ENCODE peak calls at places on chromosomes 7 and 10, in ten cellular contexts. One of them, this sample, is unnamed.
A peak's percentile ranks its signal among the peaks of the same experiment; 100 is the strongest.

GRCh38 chr10:126242352-126243260 is 145.7 kb downstream of the ADAM12 start:
- DNase-seq in CD14-positive monocyte: no peak
- DNase-seq in nephron progenitor cell: no peak
- DNase-seq in Calu3: no peak
- DNase-seq in AG09319: peak; percentile 67
- DNase-seq in body of pancreas: no peak
- DNase-seq in astrocyte of the cerebellum: no peak
- DNase-seq in esophagus squamous epithelium: no peak
- DNase-seq in glutamatergic neuron: peak; percentile 57
- DNase-seq in cardiac muscle cell: no peak
- DNase-seq in this sample: no peak

GRCh38 chr7:2018786-2019692 is 213.7 kb downstream of the MAD1L1 start:
- DNase-seq in astrocyte of the cerebellum: peak; percentile 24
- DNase-seq in cardiac muscle cell: peak; percentile 15
- DNase-seq in AG09319: peak; percentile 69
- DNase-seq in glutamatergic neuron: no peak
- DNase-seq in nephron progenitor cell: no peak
- DNase-seq in body of pancreas: no peak
- DNase-seq in CD14-positive monocyte: peak; percentile 85
- DNase-seq in esophagus squamous epithelium: no peak
- DNase-seq in Calu3: no peak
- DNase-seq in this sample: no peak

GRCh38 chr10:9253121-9253520 is 1198.6 kb downstream of the GATA3 start:
- DNase-seq in body of pancreas: no peak
- DNase-seq in glutamatergic neuron: no peak
- DNase-seq in cardiac muscle cell: no peak
- DNase-seq in esophagus squamous epithelium: no peak
- DNase-seq in Calu3: no peak
- DNase-seq in AG09319: peak; percentile 16
- DNase-seq in astrocyte of the cerebellum: peak; percentile 36
- DNase-seq in CD14-positive monocyte: no peak
- DNase-seq in nephron progenitor cell: no peak
- DNase-seq in this sample: no peak

GRCh38 chr7:130910949-130911944 is 177.2 kb upstream of the KLF14 start:
- DNase-seq in CD14-positive monocyte: no peak
- DNase-seq in body of pancreas: no peak
- DNase-seq in glutamatergic neuron: no peak
- DNase-seq in Calu3: no peak
- DNase-seq in AG09319: no peak
- DNase-seq in astrocyte of the cerebellum: no peak
- DNase-seq in cardiac muscle cell: no peak
- DNase-seq in nephron progenitor cell: no peak
- DNase-seq in esophagus squamous epithelium: no peak
- DNase-seq in this sample: no peak

GRCh38 chr10:131907679-131908078 is 6.9 kb downstream of the PPP2R2D start:
- DNase-seq in esophagus squamous epithelium: no peak
- DNase-seq in body of pancreas: no peak
- DNase-seq in nephron progenitor cell: no peak
- DNase-seq in cardiac muscle cell: no peak
- DNase-seq in glutamatergic neuron: no peak
- DNase-seq in astrocyte of the cerebellum: no peak
- DNase-seq in AG09319: no peak
- DNase-seq in CD14-positive monocyte: no peak
- DNase-seq in Calu3: no peak
- DNase-seq in this sample: no peak

GRCh38 chr10:77163670-77164348 is 473.8 kb downstream of the KCNMA1 start:
- DNase-seq in cardiac muscle cell: peak; percentile 30
- DNase-seq in nephron progenitor cell: peak; percentile 28
- DNase-seq in body of pancreas: no peak
- DNase-seq in astrocyte of the cerebellum: peak; percentile 74
- DNase-seq in esophagus squamous epithelium: no peak
- DNase-seq in CD14-positive monocyte: peak; percentile 53
- DNase-seq in glutamatergic neuron: peak; percentile 39
- DNase-seq in AG09319: peak; percentile 75
- DNase-seq in Calu3: no peak
- DNase-seq in this sample: no peak

GRCh38 chr7:143882020-143882610 is 19.9 kb downstream of the TCAF1 start:
- DNase-seq in CD14-positive monocyte: no peak
- DNase-seq in esophagus squamous epithelium: no peak
- DNase-seq in AG09319: no peak
- DNase-seq in cardiac muscle cell: peak; percentile 89
- DNase-seq in nephron progenitor cell: peak; percentile 70
- DNase-seq in glutamatergic neuron: peak; percentile 88
- DNase-seq in body of pancreas: no peak
- DNase-seq in Calu3: no peak
- DNase-seq in astrocyte of the cerebellum: peak; percentile 36
- DNase-seq in this sample: peak; percentile 25

GRCh38 chr10:52472406-52473146 is 158.5 kb downstream of the DKK1 start:
- DNase-seq in Calu3: no peak
- DNase-seq in esophagus squamous epithelium: no peak
- DNase-seq in astrocyte of the cerebellum: no peak
- DNase-seq in cardiac muscle cell: no peak
- DNase-seq in AG09319: no peak
- DNase-seq in body of pancreas: no peak
- DNase-seq in nephron progenitor cell: no peak
- DNase-seq in CD14-positive monocyte: no peak
- DNase-seq in glutamatergic neuron: no peak
- DNase-seq in this sample: no peak

GRCh38 chr10:120689766-120690539 is 161.2 kb upstream of the WDR11 start:
- DNase-seq in body of pancreas: no peak
- DNase-seq in esophagus squamous epithelium: no peak
- DNase-seq in cardiac muscle cell: no peak
- DNase-seq in Calu3: no peak
- DNase-seq in CD14-positive monocyte: no peak
- DNase-seq in glutamatergic neuron: no peak
- DNase-seq in astrocyte of the cerebellum: no peak
- DNase-seq in nephron progenitor cell: no peak
- DNase-seq in AG09319: no peak
- DNase-seq in this sample: no peak

GRCh38 chr10:79182763-79183467 is 114.1 kb downstream of the ZMIZ1 start:
- DNase-seq in AG09319: no peak
- DNase-seq in astrocyte of the cerebellum: no peak
- DNase-seq in glutamatergic neuron: no peak
- DNase-seq in esophagus squamous epithelium: no peak
- DNase-seq in cardiac muscle cell: no peak
- DNase-seq in Calu3: no peak
- DNase-seq in CD14-positive monocyte: no peak
- DNase-seq in body of pancreas: no peak
- DNase-seq in nephron progenitor cell: no peak
- DNase-seq in this sample: no peak

GRCh38 chr10:20256969-20257368 is 440.7 kb downstream of the PLXDC2 start:
- DNase-seq in nephron progenitor cell: no peak
- DNase-seq in body of pancreas: no peak
- DNase-seq in AG09319: no peak
- DNase-seq in Calu3: no peak
- DNase-seq in CD14-positive monocyte: no peak
- DNase-seq in cardiac muscle cell: no peak
- DNase-seq in astrocyte of the cerebellum: no peak
- DNase-seq in glutamatergic neuron: no peak
- DNase-seq in esophagus squamous epithelium: no peak
- DNase-seq in this sample: no peak

GRCh38 chr10:4119107-4119506 is 334.1 kb upstream of the KLF6 start:
- DNase-seq in esophagus squamous epithelium: no peak
- DNase-seq in body of pancreas: no peak
- DNase-seq in nephron progenitor cell: no peak
- DNase-seq in Calu3: no peak
- DNase-seq in CD14-positive monocyte: no peak
- DNase-seq in cardiac muscle cell: no peak
- DNase-seq in glutamatergic neuron: no peak
- DNase-seq in astrocyte of the cerebellum: no peak
- DNase-seq in AG09319: no peak
- DNase-seq in this sample: no peak

GRCh38 chr10:91000985-91001384 is 80.1 kb upstream of the ANKRD1 start:
- DNase-seq in cardiac muscle cell: no peak
- DNase-seq in nephron progenitor cell: no peak
- DNase-seq in CD14-positive monocyte: no peak
- DNase-seq in body of pancreas: no peak
- DNase-seq in esophagus squamous epithelium: no peak
- DNase-seq in Calu3: no peak
- DNase-seq in AG09319: no peak
- DNase-seq in astrocyte of the cerebellum: no peak
- DNase-seq in glutamatergic neuron: no peak
- DNase-seq in this sample: no peak

GRCh38 chr10:93447019-93447418 is 35.1 kb downstream of the MYOF start:
- DNase-seq in glutamatergic neuron: no peak
- DNase-seq in esophagus squamous epithelium: no peak
- DNase-seq in nephron progenitor cell: no peak
- DNase-seq in body of pancreas: no peak
- DNase-seq in cardiac muscle cell: no peak
- DNase-seq in astrocyte of the cerebellum: no peak
- DNase-seq in Calu3: no peak
- DNase-seq in CD14-positive monocyte: no peak
- DNase-seq in AG09319: no peak
- DNase-seq in this sample: no peak

GRCh38 chr7:90276033-90276728 is 31.2 kb downstream of the CFAP69 start:
- DNase-seq in cardiac muscle cell: no peak
- DNase-seq in CD14-positive monocyte: no peak
- DNase-seq in body of pancreas: no peak
- DNase-seq in esophagus squamous epithelium: no peak
- DNase-seq in astrocyte of the cerebellum: no peak
- DNase-seq in glutamatergic neuron: no peak
- DNase-seq in nephron progenitor cell: no peak
- DNase-seq in Calu3: no peak
- DNase-seq in AG09319: no peak
- DNase-seq in this sample: no peak

DNA sequence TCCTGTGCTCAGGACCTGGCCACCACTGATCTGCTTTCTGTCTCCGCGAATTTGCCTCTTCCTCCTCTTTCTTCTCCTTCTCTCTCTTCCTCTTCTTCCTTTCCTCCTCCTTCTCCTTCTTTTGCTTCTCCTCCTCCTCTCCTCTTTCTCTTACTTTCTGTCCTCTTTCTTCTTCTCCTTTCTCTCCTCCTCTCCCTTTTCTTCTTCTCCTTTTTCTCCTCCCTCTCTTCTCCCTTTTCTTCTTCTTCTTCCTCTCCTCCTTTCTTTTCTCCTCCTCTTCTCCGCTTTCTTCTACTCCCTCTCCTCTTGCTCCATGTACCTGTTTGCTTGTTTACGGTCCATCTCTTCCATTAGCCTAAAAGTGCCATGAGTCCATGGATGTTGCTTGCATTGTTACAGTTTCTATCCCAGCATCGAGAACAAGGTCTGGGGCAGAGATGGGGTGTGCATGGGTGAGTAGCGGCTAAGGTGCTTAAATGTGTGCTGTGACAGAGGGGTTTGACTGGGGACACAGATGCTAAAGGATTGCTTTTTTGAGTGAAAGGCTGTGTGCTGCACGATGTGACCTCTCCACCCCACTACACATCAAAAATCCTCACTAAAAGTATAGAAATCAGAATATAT is 7.7 kb downstream of the SH2D4B start:
- DNase-seq in astrocyte of the cerebellum: no peak
- DNase-seq in AG09319: no peak
- DNase-seq in nephron progenitor cell: no peak
- DNase-seq in Calu3: no peak
- DNase-seq in esophagus squamous epithelium: no peak
- DNase-seq in glutamatergic neuron: no peak
- DNase-seq in CD14-positive monocyte: no peak
- DNase-seq in cardiac muscle cell: no peak
- DNase-seq in body of pancreas: no peak
- DNase-seq in this sample: no peak
- TF ChIP-seq CTCF in astrocyte of the cerebellum: no peak
- TF ChIP-seq CTCF in AG09319: no peak
- TF ChIP-seq CTCF in nephron progenitor cell: no peak
- TF ChIP-seq CTCF in Calu3: no peak
- TF ChIP-seq CTCF in esophagus squamous epithelium: no peak
- TF ChIP-seq CTCF in glutamatergic neuron: no peak
- TF ChIP-seq CTCF in CD14-positive monocyte: no peak
- TF ChIP-seq CTCF in cardiac muscle cell: no peak
- TF ChIP-seq CTCF in body of pancreas: no peak
- TF ChIP-seq CTCF in this sample: no peak

DNA sequence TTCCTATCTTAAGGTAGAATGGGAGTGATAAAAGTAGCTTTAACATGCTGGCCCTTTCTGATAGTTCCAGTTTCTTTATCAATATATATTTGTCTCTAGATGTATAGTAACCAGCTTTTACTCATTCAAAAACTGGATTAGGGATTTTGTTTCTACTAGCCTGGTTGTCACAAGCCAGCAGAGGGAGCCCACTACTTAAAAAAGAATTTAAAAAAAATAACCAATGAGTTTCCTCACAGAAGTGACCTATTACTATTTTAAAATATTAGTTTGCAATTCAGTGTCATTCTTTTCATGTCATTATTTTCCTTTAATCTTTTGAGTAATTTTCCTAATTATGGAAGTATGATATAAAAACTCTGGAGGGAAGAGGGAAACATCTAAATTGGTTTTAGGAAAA is 142.1 kb downstream of the PHTF2 start:
- DNase-seq in nephron progenitor cell: no peak
- DNase-seq in esophagus squamous epithelium: no peak
- DNase-seq in cardiac muscle cell: peak; percentile 48
- DNase-seq in Calu3: peak; percentile 7
- DNase-seq in AG09319: peak; percentile 10
- DNase-seq in glutamatergic neuron: no peak
- DNase-seq in body of pancreas: peak; percentile 18
- DNase-seq in astrocyte of the cerebellum: peak; percentile 23
- DNase-seq in CD14-positive monocyte: no peak
- DNase-seq in this sample: peak; percentile 52
- TF ChIP-seq CTCF in nephron progenitor cell: peak; percentile 69
- TF ChIP-seq CTCF in esophagus squamous epithelium: peak; percentile 45
- TF ChIP-seq CTCF in cardiac muscle cell: peak; percentile 75
- TF ChIP-seq CTCF in Calu3: no peak
- TF ChIP-seq CTCF in AG09319: peak; percentile 74
- TF ChIP-seq CTCF in glutamatergic neuron: peak; percentile 59
- TF ChIP-seq CTCF in body of pancreas: peak; percentile 48
- TF ChIP-seq CTCF in astrocyte of the cerebellum: peak; percentile 73
- TF ChIP-seq CTCF in CD14-positive monocyte: peak; percentile 52
- TF ChIP-seq CTCF in this sample: peak; percentile 48

GRCh38 chr7:12067156-12067831 is 143.8 kb upstream of the TMEM106B start:
- DNase-seq in nephron progenitor cell: peak; percentile 62
- DNase-seq in body of pancreas: peak; percentile 64
- DNase-seq in glutamatergic neuron: peak; percentile 63
- DNase-seq in astrocyte of the cerebellum: peak; percentile 59
- DNase-seq in Calu3: peak; percentile 89
- DNase-seq in esophagus squamous epithelium: no peak
- DNase-seq in CD14-positive monocyte: no peak
- DNase-seq in AG09319: peak; percentile 8
- DNase-seq in cardiac muscle cell: peak; percentile 71
- DNase-seq in this sample: peak; percentile 18
- TF ChIP-seq CTCF in nephron progenitor cell: peak; percentile 67
- TF ChIP-seq CTCF in body of pancreas: peak; percentile 79
- TF ChIP-seq CTCF in glutamatergic neuron: peak; percentile 69
- TF ChIP-seq CTCF in astrocyte of the cerebellum: peak; percentile 87
- TF ChIP-seq CTCF in Calu3: peak; percentile 85
- TF ChIP-seq CTCF in esophagus squamous epithelium: peak; percentile 39
- TF ChIP-seq CTCF in CD14-positive monocyte: peak; percentile 34
- TF ChIP-seq CTCF in AG09319: peak; percentile 63
- TF ChIP-seq CTCF in cardiac muscle cell: peak; percentile 71
- TF ChIP-seq CTCF in this sample: peak; percentile 71

DNA sequence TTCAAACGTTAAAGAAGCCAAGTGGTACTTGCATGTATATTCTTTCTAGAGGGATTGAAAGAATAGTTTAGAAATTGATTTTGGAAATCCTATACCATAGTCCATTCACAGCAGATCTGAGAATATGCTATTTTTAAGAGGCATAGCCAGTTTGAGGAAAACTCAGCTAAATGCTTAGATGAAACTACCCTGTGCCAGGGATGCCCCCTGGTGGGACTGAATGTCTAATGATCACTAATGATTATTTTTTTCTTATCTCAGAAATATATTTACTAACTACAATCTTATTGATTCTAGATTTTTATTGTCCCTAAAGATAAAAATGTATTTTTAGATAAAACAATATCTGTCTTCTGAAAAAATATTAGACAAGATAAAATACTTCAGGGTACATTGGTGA is 844.9 kb upstream of the PHF14 start:
- DNase-seq in CD14-positive monocyte: no peak
- DNase-seq in esophagus squamous epithelium: no peak
- DNase-seq in body of pancreas: peak; percentile 13
- DNase-seq in Calu3: peak; percentile 56
- DNase-seq in AG09319: no peak
- DNase-seq in astrocyte of the cerebellum: no peak
- DNase-seq in nephron progenitor cell: peak; percentile 12
- DNase-seq in glutamatergic neuron: peak; percentile 61
- DNase-seq in cardiac muscle cell: peak; percentile 53
- DNase-seq in this sample: no peak
- TF ChIP-seq CTCF in CD14-positive monocyte: no peak
- TF ChIP-seq CTCF in esophagus squamous epithelium: no peak
- TF ChIP-seq CTCF in body of pancreas: peak; percentile 30
- TF ChIP-seq CTCF in Calu3: peak; percentile 58
- TF ChIP-seq CTCF in AG09319: no peak
- TF ChIP-seq CTCF in astrocyte of the cerebellum: peak; percentile 25
- TF ChIP-seq CTCF in nephron progenitor cell: peak; percentile 44
- TF ChIP-seq CTCF in glutamatergic neuron: peak; percentile 60
- TF ChIP-seq CTCF in cardiac muscle cell: no peak
- TF ChIP-seq CTCF in this sample: peak; percentile 19

This sample was measured in GM13977.